ENCODE peak calls at places on chromosomes 7 and 10, in five cellular contexts. M is iPS DF 19.7; N is NT2/D1; A is activated naive CD4-positive, alpha-beta T cell treated with anti-CD3 and anti-CD28 coated beads for 36 hours; P is ureter. U is an unnamed sample.
A peak's percentile ranks its signal among the peaks of the same experiment; 100 is the strongest.

GRCh38 chr10:94294168-94294567 is 68.6 kb downstream of the NOC3L start:
- DNase-seq in N (no peak), A (no peak), M (no peak), P (no peak), U (no peak)

GRCh38 chr10:54130394-54130793 is 670.6 kb downstream of the PCDH15 start:
- DNase-seq in P (no peak), A (no peak), M (no peak), N (no peak), U (no peak)

GRCh38 chr10:76150139-76150885 is 718.9 kb downstream of the LRMDA start:
- DNase-seq in N (no peak), M (no peak), A (no peak), P (peak; percentile 55), U (no peak)

GRCh38 chr10:133379152-133379800 is at the start of gene PAOX:
- DNase-seq in P (peak; percentile 75), M (no peak), A (peak; percentile 80), N (no peak), U (no peak)

GRCh38 chr7:1024876-1025746 is 19.2 kb upstream of the GPR146 start:
- DNase-seq in A (no peak), M (no peak), P (no peak), N (no peak), U (no peak)

GRCh38 chr7:22147113-22147512 is 201.4 kb upstream of the CDCA7L start:
- DNase-seq in A (peak; percentile 30), M (no peak), P (no peak), N (no peak), U (no peak)

GRCh38 chr10:59290448-59290847 is 71.9 kb downstream of the FAM13C start:
- DNase-seq in A (no peak), P (no peak), M (no peak), N (no peak), U (no peak)

GRCh38 chr10:75592888-75593643 is 161.6 kb downstream of the LRMDA start:
- DNase-seq in M (no peak), N (no peak), A (no peak), P (no peak), U (no peak)